ENCODE peak calls at places on chromosomes 11 and 22, in four cellular contexts. S is transverse colon, M is upper lobe of left lung, G is A549. P is an unnamed sample. For H3K9me3, the result is how much of the 10 kb centered on the place peaks cover.

GRCh38 chr11:87421422-87421821 is 383.7 kb downstream of the TMEM135 start:
- DNase-seq in S (peak), M (no peak), G (peak), P (no peak)

GRCh38 chr11:61756452-61757212 is 4.2 kb downstream of the MYRF start:
- DNase-seq in S (peak), M (peak), G (peak), P (peak)

GRCh38 chr11:2142300-2142759 is 3.1 kb upstream of the IGF2 start:
- DNase-seq in G (no peak), M (no peak), S (no peak), P (no peak)

GRCh38 chr11:11415786-11416390 is 62.8 kb upstream of the CSNK2A3 start:
- DNase-seq in M (no peak), G (no peak), S (no peak), P (no peak)

GRCh38 chr11:66268953-66269906 is 791 bp downstream of the RAB1B start:
- DNase-seq in G (peak), M (peak), S (no peak), P (no peak)

GRCh38 chr11:68122936-68123539 is 1.9 kb upstream of the CHKA start:
- DNase-seq in S (peak), M (peak), G (peak), P (peak)

GRCh38 chr11:61142424-61142823 is 18.8 kb downstream of the VPS37C start:
- DNase-seq in M (no peak), G (no peak), S (no peak), P (no peak)

GRCh38 chr11:60756307-60757032 is at the start of gene MS4A15:
- DNase-seq in S (no peak), M (no peak), G (peak), P (no peak)

GRCh38 chr11:21948876-21949275 is 244.0 kb upstream of the ANO5 start:
- DNase-seq in G (no peak), M (no peak), S (no peak), P (no peak)

GRCh38 chr11:104129138-104129537 is 34.8 kb downstream of the PDGFD start:
- DNase-seq in S (no peak), M (no peak), G (no peak), P (no peak)

GRCh38 chr11:44332665-44333064 is 22.7 kb upstream of the ALX4 start:
- DNase-seq in G (no peak), M (no peak), S (no peak), P (no peak)

GRCh38 chr22:24482586-24482985 is 12.5 kb upstream of the UPB1 start:
- DNase-seq in M (no peak), G (no peak), S (no peak), P (no peak)

GRCh38 chr11:2777871-2778629 is 78.3 kb upstream of the KCNQ1OT1 start:
- DNase-seq in M (peak), S (no peak), G (no peak), P (peak)

GRCh38 chr11:116427337-116427902 is 345.4 kb downstream of the BUD13 start:
- DNase-seq in G (no peak), M (no peak), S (no peak), P (no peak)

GRCh38 chr11:17735823-17736772 is 1.5 kb downstream of the KCNC1 start:
- DNase-seq in G (no peak), S (no peak), M (peak), P (no peak)

GRCh38 chr11:66343176-66343575 is 1.7 kb downstream of the BRMS1 start:
- DNase-seq in M (no peak), G (no peak), S (no peak), P (no peak)

GRCh38 chr22:27720860-27721259 is 80.7 kb downstream of the MN1 start:
- DNase-seq in G (no peak), M (no peak), S (no peak), P (no peak)

GRCh38 chr11:34789196-34789834 is 126.9 kb downstream of the APIP start:
- DNase-seq in M (no peak), G (no peak), S (no peak), P (no peak)

GRCh38 chr22:23306438-23306921 is 126.2 kb downstream of the BCR start:
- DNase-seq in S (no peak), G (no peak), M (no peak), P (no peak)

GRCh38 chr11:110297726-110298297 is 1.4 kb upstream of the RDX start:
- DNase-seq in S (no peak), G (peak), M (no peak), P (no peak)

GRCh38 chr11:108871152-108871551 is 206.3 kb downstream of the DDX10 start:
- DNase-seq in G (peak), S (no peak), M (no peak), P (no peak)

GRCh38 chr11:17386331-17387084 is 2.0 kb downstream of the KCNJ11 start:
- DNase-seq in S (peak), G (peak), M (peak), P (peak)

GRCh38 chr11:120215634-120216033 is 4.8 kb downstream of the OAF start:
- DNase-seq in M (no peak), S (no peak), G (no peak), P (peak)

GRCh38 chr22:28329582-28330073 is 350.0 kb downstream of the TTC28 start:
- DNase-seq in G (no peak), M (no peak), S (no peak), P (no peak)

GRCh38 chr11:73338279-73338678 is 30.2 kb downstream of the ARHGEF17 start:
- DNase-seq in S (no peak), G (no peak), M (no peak), P (no peak)

GRCh38 chr11:117717485-117718314 is 79.3 kb downstream of the DSCAML1 start:
- DNase-seq in G (peak), M (peak), S (peak), P (peak)

GRCh38 chr22:24599514-24599913 is 3.5 kb upstream of the GGT1 start:
- DNase-seq in M (no peak), S (no peak), G (no peak), P (no peak)

GRCh38 chr22:33726294-33726711 is 194.0 kb downstream of the LARGE1 start:
- DNase-seq in S (no peak), G (peak), M (no peak), P (no peak)

DNA sequence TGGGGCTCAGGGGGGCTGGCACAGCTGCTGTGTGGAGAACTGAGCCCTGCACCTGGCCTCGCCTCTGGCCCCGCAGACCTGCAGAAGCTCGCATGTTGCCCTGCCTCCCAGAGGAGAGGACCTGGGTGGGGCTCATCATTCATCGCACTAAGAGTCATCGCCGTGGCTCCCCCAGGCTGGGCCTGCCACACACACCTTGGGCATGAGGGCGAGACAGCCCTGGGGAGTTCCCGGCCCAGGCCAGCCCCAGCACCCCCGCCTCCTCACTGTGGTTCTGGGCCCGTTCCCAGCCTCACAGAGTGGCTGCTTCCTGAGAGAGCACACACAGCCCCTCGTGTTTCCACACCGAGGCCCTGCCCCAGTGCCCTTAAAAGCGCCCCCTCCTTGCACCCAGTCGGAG is 694.6 kb downstream of the TBC1D22A start:
- DNase-seq in M (peak), G (no peak), S (no peak), P (no peak)
- H3K9me3 ChIP-seq in M (under half), G (under half), S (under half), P (under half)

GRCh38 chr11:13837286-13837685 is 125.2 kb upstream of the SPON1 start:
- DNase-seq in G (no peak), M (no peak), S (no peak), P (no peak)
- TF ChIP-seq EP300 in G (no peak), M (no peak), S (no peak), P (no peak)

GRCh38 chr22:48268293-48268692 is 1505.8 kb downstream of the TBC1D22A start:
- DNase-seq in S (no peak), G (no peak), M (no peak), P (no peak)
- H3K9me3 ChIP-seq in S (under half), G (under half), M (under half), P (under half)

DNA sequence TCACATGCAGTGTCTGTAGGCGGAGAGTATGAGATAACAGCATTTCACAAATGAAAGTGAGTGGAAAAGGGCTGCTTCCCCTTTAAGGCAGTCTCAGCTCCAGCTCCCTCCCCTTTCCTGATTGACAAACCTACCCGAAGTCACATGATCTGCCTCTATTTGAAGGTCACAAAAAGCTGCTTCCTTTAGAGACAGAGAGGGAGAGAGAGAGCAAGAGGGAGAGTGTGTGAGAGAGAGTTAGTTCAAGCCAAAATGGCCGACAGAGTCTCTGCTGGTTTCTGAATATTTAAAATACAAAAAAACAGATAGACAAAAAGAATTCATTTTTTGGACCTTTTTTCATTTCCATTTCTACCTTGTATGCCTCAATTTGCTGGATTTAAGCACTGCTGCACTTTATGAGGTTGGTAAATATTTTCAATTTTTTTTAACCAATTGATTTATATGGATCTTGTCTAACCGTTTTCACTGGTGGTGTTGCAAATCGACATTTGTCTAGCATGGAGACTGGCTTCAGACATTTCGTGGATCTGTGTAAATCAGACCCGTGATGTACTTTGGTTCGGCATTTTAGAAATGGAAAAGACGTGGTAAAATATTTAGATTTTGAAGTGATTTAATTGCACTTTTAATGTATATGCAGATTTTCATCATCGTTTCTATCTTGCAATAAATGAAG is at the start of gene TNRC6B:
- DNase-seq in M (no peak), S (peak), G (peak), P (peak)
- TF ChIP-seq EP300 in M (no peak), S (no peak), G (no peak), P (no peak)

GRCh38 chr22:49400136-49400865 is 427.4 kb downstream of the BRD1 start:
- DNase-seq in G (no peak), S (no peak), M (peak), P (peak)
- H3K9me3 ChIP-seq in G (under half), S (under half), M (under half), P (under half)

DNA sequence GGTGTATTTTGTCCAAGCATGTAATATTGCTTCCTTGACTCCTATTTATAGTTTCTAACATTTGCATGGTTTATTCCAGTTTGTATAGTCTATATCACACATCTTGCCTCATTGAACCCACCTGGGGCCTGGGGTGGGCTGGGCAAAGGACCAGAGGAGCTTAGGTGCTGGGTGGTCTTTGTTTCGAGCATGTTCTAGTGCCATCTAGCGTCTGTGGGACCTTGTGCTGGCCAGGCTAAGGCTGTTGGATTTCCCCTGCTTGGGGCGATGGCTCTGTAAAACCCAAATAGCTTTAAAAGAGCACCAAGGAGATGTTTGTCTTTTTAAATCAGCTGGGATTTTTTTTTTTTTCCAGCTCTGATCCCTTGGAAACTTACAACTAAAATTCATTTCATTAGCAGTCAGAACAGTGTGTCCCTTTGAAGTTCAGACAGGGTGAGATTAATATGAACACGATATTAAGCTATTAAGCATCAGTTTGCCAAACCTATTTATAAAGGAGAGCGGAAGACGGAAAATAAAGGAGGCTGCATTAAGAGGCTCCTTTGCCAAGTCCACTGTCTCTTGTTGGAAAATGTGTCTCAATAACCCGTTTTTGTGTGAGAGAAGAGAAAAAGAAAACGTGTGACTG is 157.4 kb downstream of the COMMD9 start:
- DNase-seq in S (peak), G (peak), M (no peak), P (peak)
- TF ChIP-seq EP300 in S (no peak), G (no peak), M (no peak), P (no peak)

DNA sequence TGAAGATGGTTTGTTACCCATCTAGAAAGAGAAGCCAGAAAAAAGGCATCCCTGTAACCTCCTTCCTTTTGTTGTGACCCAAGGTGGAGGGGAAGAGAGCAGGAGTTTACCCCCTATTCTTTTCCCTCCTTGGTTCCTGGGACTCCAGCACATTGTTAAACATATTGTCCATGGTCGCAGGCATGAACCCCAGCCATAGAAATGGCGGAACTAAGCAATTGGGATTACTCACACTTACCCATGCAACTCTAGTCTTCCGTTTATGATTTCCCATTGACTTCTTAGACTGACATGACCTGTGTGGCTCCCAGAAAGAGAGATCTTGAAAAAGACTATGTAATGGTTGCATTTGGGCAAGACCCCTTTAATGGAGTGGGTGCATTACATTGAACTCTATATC is 45.4 kb downstream of the OR4C46 start:
- DNase-seq in M (no peak), G (no peak), S (no peak), P (no peak)
- H3K9me3 ChIP-seq in M (under half), G (under half), S (under half), P (half or more)

GRCh38 chr11:65181569-65182257 is at the start of gene CAPN1:
- DNase-seq in M (peak), G (peak), S (peak), P (peak)

GRCh38 chr11:65184146-65184545 is 2.4 kb downstream of the CAPN1 start:
- DNase-seq in G (no peak), S (no peak), M (no peak), P (peak)

GRCh38 chr11:65182258-65183170 is 786 bp downstream of the CAPN1 start:
- DNase-seq in S (peak), M (peak), G (peak), P (peak)

GRCh38 chr11:65185166-65185565 is 3.4 kb downstream of the CAPN1 start:
- DNase-seq in G (no peak), M (no peak), S (no peak), P (no peak)

GRCh38 chr11:65183201-65183891 is 1.6 kb downstream of the CAPN1 start:
- DNase-seq in M (no peak), S (peak), G (no peak), P (no peak)
- TF ChIP-seq EP300 in M (no peak), S (no peak), G (no peak), P (no peak)